ENCODE peak calls at places on chromosomes 11 and 22, in eight cellular contexts. T is hepatocyte, G is GM23248, F is HCT116, N is SK-N-SH, C is GM23338, D is neural progenitor cell, Q is PC-3. X is an unnamed sample. For H3K27me3 and H3K4me1, the result is how much of the 10 kb centered on the place peaks cover.

GRCh38 chr11:85755285-85755684 is 55.7 kb downstream of the SYTL2 start:
- DNase-seq in T (no peak), C (no peak), N (no peak), F (no peak), Q (no peak), D (no peak), G (no peak), X (no peak)

GRCh38 chr11:129317564-129317963 is 58.1 kb upstream of the BARX2 start:
- DNase-seq in N (no peak), D (no peak), C (no peak), T (peak), Q (peak), F (no peak), G (no peak), X (no peak)

GRCh38 chr11:1498262-1498661 is 11.7 kb upstream of the MOB2 start:
- DNase-seq in Q (no peak), G (no peak), F (no peak), T (no peak), C (no peak), N (no peak), D (no peak), X (no peak)

GRCh38 chr11:74672956-74673895 is 58.0 kb downstream of the CHRDL2 start:
- DNase-seq in D (no peak), N (peak), F (no peak), C (no peak), G (peak), T (peak), Q (peak), X (no peak)

GRCh38 chr11:101706541-101706940 is 122.7 kb upstream of the TRPC6 start:
- DNase-seq in G (peak), F (no peak), T (no peak), Q (peak), C (no peak), D (no peak), N (no peak), X (no peak)

GRCh38 chr11:69280994-69281393 is 13.0 kb upstream of the MYEOV start:
- DNase-seq in D (no peak), N (no peak), F (peak), C (no peak), G (peak), T (peak), Q (peak), X (no peak)

GRCh38 chr22:22959147-22959827 is 71.7 kb downstream of the IGLL5 start:
- DNase-seq in T (peak), Q (peak), D (peak), C (peak), F (peak), N (peak), G (peak), X (peak)

GRCh38 chr22:33923660-33924246 is 3.5 kb upstream of the LARGE1 start:
- DNase-seq in C (peak), F (peak), D (peak), Q (peak), G (peak), N (peak), T (peak), X (peak)

GRCh38 chr11:33691051-33691864 is 9.4 kb downstream of the C11orf91 start:
- DNase-seq in G (peak), D (no peak), T (peak), C (no peak), N (no peak), F (peak), Q (peak), X (no peak)

GRCh38 chr11:1949922-1950321 is 2.8 kb downstream of the MRPL23 start:
- DNase-seq in Q (no peak), C (no peak), T (no peak), G (no peak), F (no peak), N (no peak), D (no peak), X (no peak)

GRCh38 chr11:36510567-36511020 is 522 bp upstream of the TRAF6 start:
- DNase-seq in Q (peak), G (peak), F (no peak), C (peak), N (no peak), D (no peak), T (peak), X (no peak)

GRCh38 chr11:4065086-4065485 is 29.5 kb upstream of the RRM1 start:
- DNase-seq in T (no peak), G (no peak), N (no peak), C (no peak), F (no peak), Q (no peak), D (no peak), X (no peak)

GRCh38 chr11:128470081-128470480 is 117.3 kb downstream of the ETS1 start:
- DNase-seq in Q (no peak), G (no peak), T (no peak), C (no peak), D (no peak), F (no peak), N (no peak), X (peak)

GRCh38 chr11:86670179-86670578 is 2.2 kb downstream of the ME3 start:
- DNase-seq in F (no peak), G (no peak), C (no peak), Q (peak), D (no peak), N (no peak), T (no peak), X (no peak)

GRCh38 chr11:91158901-91159537 is 936.2 kb upstream of the CHORDC1 start:
- DNase-seq in Q (peak), D (no peak), N (no peak), G (no peak), T (no peak), C (no peak), F (no peak), X (no peak)

GRCh38 chr22:43992331-43992821 is 31.7 kb upstream of the PARVB start:
- DNase-seq in F (no peak), C (no peak), Q (peak), D (no peak), T (no peak), N (peak), G (peak), X (no peak)

GRCh38 chr11:121521145-121522042 is 68.6 kb upstream of the SORL1-AS1 start:
- DNase-seq in C (no peak), D (no peak), Q (peak), N (no peak), F (no peak), T (no peak), G (peak), X (no peak)

GRCh38 chr22:42918500-42918899 is 61.4 kb upstream of the ARFGAP3 start:
- DNase-seq in D (no peak), G (no peak), C (no peak), F (no peak), Q (no peak), N (no peak), T (no peak), X (no peak)

GRCh38 chr11:83044958-83045712 is 26.6 kb downstream of the RAB30 start:
- DNase-seq in G (peak), C (peak), N (no peak), F (no peak), T (no peak), D (no peak), Q (peak), X (no peak)

GRCh38 chr11:86582898-86583297 is 89.5 kb downstream of the ME3 start:
- DNase-seq in D (no peak), G (no peak), C (no peak), Q (no peak), F (no peak), T (no peak), N (no peak), X (no peak)

GRCh38 chr11:795638-796564 is 2.2 kb downstream of the SLC25A22 start:
- DNase-seq in D (no peak), G (peak), C (peak), N (peak), T (peak), Q (peak), F (no peak), X (peak)

GRCh38 chr11:83364500-83365059 is 78.4 kb upstream of the CCDC90B start:
- DNase-seq in D (no peak), T (no peak), F (no peak), G (peak), C (peak), N (no peak), Q (peak), X (no peak)

GRCh38 chr11:47087801-47088200 is 88.9 kb downstream of the ARFGAP2 start:
- DNase-seq in G (no peak), Q (no peak), C (no peak), F (no peak), N (no peak), D (no peak), T (no peak), X (no peak)

GRCh38 chr22:19868773-19869471 is 14.2 kb upstream of the GNB1L start:
- DNase-seq in C (no peak), N (no peak), D (no peak), Q (no peak), G (no peak), T (no peak), F (no peak), X (no peak)

GRCh38 chr22:27086728-27087450 is 429.5 kb downstream of the MIAT start:
- DNase-seq in D (no peak), C (peak), G (no peak), F (no peak), Q (no peak), N (no peak), T (no peak), X (no peak)

GRCh38 chr22:50305393-50305657 is 2.1 kb downstream of the PLXNB2 start:
- DNase-seq in F (no peak), N (no peak), G (no peak), D (no peak), T (no peak), C (no peak), Q (no peak), X (no peak)

GRCh38 chr11:1276061-1276790 is 33.2 kb downstream of the TOLLIP start:
- DNase-seq in F (no peak), D (no peak), C (no peak), N (peak), G (no peak), T (no peak), Q (no peak), X (no peak)

GRCh38 chr11:128689946-128690745 is 3.7 kb upstream of the FLI1 start:
- DNase-seq in Q (no peak), F (no peak), C (peak), T (no peak), D (peak), N (peak), G (peak), X (no peak)

GRCh38 chr11:692824-693414 is 2.1 kb downstream of the DEAF1 start:
- DNase-seq in Q (no peak), G (no peak), N (no peak), F (no peak), D (no peak), C (no peak), T (no peak), X (peak)

GRCh38 chr11:10398525-10398924 is 56.5 kb upstream of the AMPD3 start:
- DNase-seq in D (no peak), N (no peak), G (peak), C (no peak), Q (no peak), F (no peak), T (no peak), X (no peak)

GRCh38 chr11:120431633-120432032 is 79.9 kb upstream of the GRIK4 start:
- DNase-seq in T (peak), G (peak), F (peak), C (peak), Q (peak), D (peak), N (peak), X (peak)

GRCh38 chr11:12110714-12111481 is 508 bp downstream of the MICAL2 start:
- DNase-seq in C (peak), N (peak), Q (peak), T (no peak), G (peak), F (no peak), D (peak), X (no peak)

GRCh38 chr11:8905528-8906165 is 5.3 kb upstream of the AKIP1 start:
- DNase-seq in C (no peak), G (peak), D (no peak), N (no peak), T (no peak), F (no peak), Q (peak), X (no peak)

GRCh38 chr11:78935408-78936101 is 360.9 kb upstream of the NARS2 start:
- DNase-seq in Q (no peak), T (no peak), G (peak), D (no peak), C (no peak), N (no peak), F (no peak), X (no peak)

GRCh38 chr11:130585545-130585944 is 137.1 kb downstream of the ADAMTS15 start:
- DNase-seq in C (peak), D (no peak), T (no peak), F (no peak), Q (peak), G (peak), N (no peak), X (no peak)

GRCh38 chr11:64140101-64140500 is 25.8 kb downstream of the MACROD1 start:
- DNase-seq in Q (no peak), N (no peak), F (no peak), C (no peak), G (no peak), T (no peak), D (no peak), X (no peak)

GRCh38 chr11:12165237-12165875 is 55.0 kb downstream of the MICAL2 start:
- DNase-seq in D (no peak), N (no peak), T (no peak), F (no peak), G (no peak), C (no peak), Q (peak), X (no peak)

GRCh38 chr11:65414776-65415498 is 7.7 kb upstream of the NEAT1 start:
- DNase-seq in T (no peak), F (no peak), N (no peak), D (no peak), C (no peak), G (peak), Q (no peak), X (no peak)

GRCh38 chr11:117479372-117479771 is 151.7 kb downstream of the CEP164 start:
- DNase-seq in T (no peak), F (peak), D (no peak), C (peak), N (no peak), Q (no peak), G (no peak), X (no peak)

GRCh38 chr11:101741479-101742175 is 157.8 kb upstream of the TRPC6 start:
- DNase-seq in T (no peak), G (no peak), D (no peak), Q (no peak), F (no peak), N (no peak), C (no peak), X (no peak)

DNA sequence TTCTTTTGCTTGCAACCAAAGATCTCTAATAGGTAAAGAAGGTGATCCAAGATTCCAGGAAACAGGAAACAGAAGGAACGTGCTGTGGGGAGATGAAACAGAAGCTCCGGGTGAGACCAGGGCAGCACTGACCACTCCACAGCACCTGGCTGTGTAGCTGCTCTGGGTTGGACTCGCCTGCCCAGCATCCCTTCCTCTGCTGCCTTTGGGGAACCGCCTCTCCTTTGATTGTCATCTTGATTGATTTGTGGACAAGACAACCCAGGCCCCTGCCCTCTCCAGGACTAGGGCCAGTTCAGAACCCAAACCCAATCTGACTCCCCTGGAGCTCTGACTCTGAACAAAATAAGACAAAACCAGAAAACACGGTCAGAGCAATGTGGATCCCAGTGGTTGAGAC is 14.7 kb upstream of the APOBEC3A start:
- DNase-seq in C (no peak), F (no peak), D (peak), N (no peak), T (no peak), G (no peak), Q (no peak), X (no peak)
- H3K27me3 ChIP-seq in C (under half), F (under half), D (under half), N (under half), T (under half), G (half or more), Q (under half), X (under half)

GRCh38 chr22:36988075-36988474 is 31.2 kb downstream of the TST start:
- DNase-seq in D (no peak), G (no peak), C (no peak), N (no peak), Q (no peak), T (no peak), F (no peak), X (no peak)
- H3K4me1 ChIP-seq in D (under half), G (under half), C (under half), N (under half), Q (under half), T (under half), F (under half), X (under half)

DNA sequence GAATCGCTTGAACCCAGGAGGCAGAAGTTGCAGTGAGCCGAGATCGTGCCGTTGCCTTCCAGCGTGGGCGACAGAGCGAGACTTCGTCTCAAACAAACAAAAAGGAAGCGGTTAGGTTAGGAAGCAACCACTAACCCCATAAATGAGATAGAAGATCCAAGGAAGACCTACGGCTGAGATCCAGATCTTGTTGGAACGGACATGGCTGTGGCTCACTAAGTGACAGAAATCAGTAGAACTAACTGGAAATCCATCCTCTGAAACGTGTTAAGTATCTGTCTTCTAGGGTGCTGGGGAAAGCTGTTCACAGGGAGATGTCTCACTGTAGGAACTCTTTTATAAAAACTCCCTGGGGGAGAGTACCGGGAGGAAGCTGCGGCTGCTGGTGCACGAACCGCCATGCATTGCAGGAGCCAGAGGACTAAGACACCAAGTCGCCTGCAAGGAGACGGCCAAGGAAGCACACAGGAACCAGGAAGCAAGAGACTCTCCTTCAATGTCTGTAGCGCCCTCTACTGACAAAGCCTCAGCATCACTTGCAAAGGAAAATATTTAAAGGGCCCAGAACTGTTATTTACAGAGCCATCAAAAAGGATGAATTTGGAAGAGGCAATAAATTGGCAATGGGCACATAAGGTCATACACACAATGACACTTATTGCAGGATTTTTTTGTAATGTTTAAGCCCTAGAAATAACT is 16.9 kb upstream of the SPTY2D1 start:
- DNase-seq in F (peak), G (peak), T (peak), C (peak), N (peak), D (peak), Q (peak), X (peak)
- TF ChIP-seq EZH2phosphoT487 in F (no peak), G (no peak), T (no peak), C (no peak), N (no peak), D (no peak), Q (no peak), X (no peak)

GRCh38 chr22:45966892-45967365 is 10.0 kb downstream of the WNT7B start:
- DNase-seq in T (no peak), Q (no peak), D (peak), C (peak), F (no peak), G (no peak), N (no peak), X (no peak)
- H3K27me3 ChIP-seq in T (under half), Q (under half), D (under half), C (under half), F (under half), G (under half), N (under half), X (half or more)

DNA sequence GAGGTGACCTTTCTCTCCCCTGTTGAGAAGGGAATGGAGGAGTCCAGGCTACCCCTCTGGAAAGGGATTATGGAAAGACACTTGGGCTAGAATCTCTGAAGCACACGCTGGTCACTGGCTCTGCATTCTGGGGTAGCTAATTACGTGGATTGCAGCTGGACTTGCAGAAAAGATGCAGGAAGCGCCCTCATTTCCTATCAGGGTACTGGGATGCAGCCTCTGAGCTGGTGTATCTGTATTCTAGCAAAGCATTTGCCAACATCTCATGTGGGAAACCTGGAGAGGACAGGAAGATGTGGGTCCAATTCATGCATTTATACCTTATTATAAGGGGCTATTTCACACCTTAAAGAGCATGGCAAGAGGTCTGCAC is 44.3 kb downstream of the CD82 start:
- DNase-seq in T (no peak), D (no peak), G (no peak), Q (no peak), F (no peak), N (no peak), C (no peak), X (no peak)
- H3K4me1 ChIP-seq in T (under half), D (under half), G (under half), Q (under half), F (under half), N (under half), C (under half), X (under half)

GRCh38 chr22:48185656-48186055 is 1423.2 kb downstream of the TBC1D22A start:
- DNase-seq in N (no peak), T (no peak), D (no peak), Q (no peak), F (no peak), C (no peak), G (no peak), X (peak)
- TF ChIP-seq EZH2phosphoT487 in N (no peak), T (no peak), D (no peak), Q (no peak), F (no peak), C (no peak), G (no peak), X (no peak)